ENCODE peak calls at places on chromosomes 5 and 9, in eight cellular contexts. L is foreskin fibroblast, E is WERI-Rb-1, T is lung, X is H7, Q is cardiac muscle cell, O is neural progenitor cell, C is astrocyte of the spinal cord. K is an unnamed sample.

GRCh38 chr5:38636626-38637025 is 80.2 kb upstream of the LIFR start:
- DNase-seq in Q (no peak), E (no peak), O (no peak), L (no peak), C (no peak), T (peak), X (no peak), K (no peak)

GRCh38 chr9:38316166-38316765 is 76.2 kb upstream of the ALDH1B1 start:
- DNase-seq in Q (no peak), T (no peak), X (no peak), C (no peak), E (no peak), L (no peak), O (no peak), K (no peak)

GRCh38 chr9:93897075-93897970 is 57.8 kb downstream of the BARX1 start:
- DNase-seq in O (no peak), Q (no peak), T (no peak), L (no peak), X (peak), C (no peak), E (no peak), K (no peak)

GRCh38 chr9:29150606-29151005 is 1577.3 kb upstream of the C9orf72 start:
- DNase-seq in Q (no peak), T (no peak), L (peak), C (peak), E (no peak), O (no peak), X (no peak), K (peak)

GRCh38 chr9:106648799-106649198 is 214.2 kb upstream of the ZNF462 start:
- DNase-seq in C (peak), O (no peak), L (peak), E (no peak), X (peak), T (no peak), Q (no peak), K (no peak)

GRCh38 chr9:106878943-106879916 is 16.3 kb downstream of the ZNF462 start:
- DNase-seq in O (peak), E (no peak), X (no peak), T (peak), C (peak), L (peak), Q (no peak), K (peak)

GRCh38 chr5:150492621-150493020 is 15.3 kb upstream of the NDST1 start:
- DNase-seq in C (no peak), E (peak), Q (no peak), L (peak), X (no peak), T (no peak), O (no peak), K (no peak)

GRCh38 chr9:94868462-94868861 is 142.0 kb downstream of the AOPEP start:
- DNase-seq in X (no peak), Q (no peak), L (no peak), O (no peak), C (peak), E (no peak), T (no peak), K (no peak)

GRCh38 chr5:77632526-77633268 is 5.8 kb downstream of the OTP start:
- DNase-seq in X (peak), E (no peak), O (peak), T (no peak), L (no peak), C (no peak), Q (no peak), K (no peak)

DNA sequence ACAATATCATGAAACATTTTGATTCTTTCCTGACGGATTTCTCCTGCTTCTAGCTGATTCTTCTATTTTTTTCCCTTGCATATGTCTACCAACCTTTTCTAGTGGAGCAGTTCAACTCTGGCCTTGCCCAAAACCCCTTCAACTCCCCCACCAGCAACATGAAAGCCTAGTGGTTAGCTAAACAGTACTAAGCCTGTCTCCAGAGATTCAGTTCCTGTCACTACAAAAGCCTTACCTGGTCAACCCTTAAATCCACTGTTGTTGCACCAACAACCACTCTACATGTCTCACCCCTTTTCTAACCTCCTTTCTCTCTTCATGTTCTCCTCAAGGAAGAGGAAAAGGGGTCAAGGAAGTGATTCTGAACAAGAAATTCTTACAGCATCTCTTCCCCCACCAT is 74.8 kb upstream of the PIK3R1 start:
- DNase-seq in O (no peak), C (no peak), X (no peak), L (no peak), Q (no peak), E (no peak), T (no peak), K (no peak)
- H3K4me3 ChIP-seq in O (no peak), C (no peak), X (no peak), L (no peak), Q (no peak), E (no peak), T (no peak), K (no peak)

DNA sequence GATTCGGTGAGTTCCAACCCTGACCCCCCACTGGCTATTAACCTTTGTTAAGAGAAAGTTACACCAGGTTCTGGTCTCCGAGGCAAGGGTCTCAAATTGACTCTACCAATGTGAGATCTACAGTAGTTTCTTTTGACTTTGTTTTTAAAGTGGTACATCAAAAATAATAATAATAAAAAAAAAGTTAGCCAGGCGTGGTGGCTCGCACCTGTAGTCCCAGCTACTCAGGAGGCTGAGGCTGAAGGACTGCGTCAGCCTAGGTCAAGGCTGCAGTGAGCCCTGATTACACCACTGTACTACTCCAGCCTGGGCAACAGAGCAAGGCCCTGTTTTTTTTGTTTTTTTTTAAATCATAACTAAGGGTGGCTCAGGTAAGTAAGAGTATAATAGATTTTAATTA is 1.0 kb upstream of the KLF9 start:
- DNase-seq in C (no peak), O (no peak), E (no peak), T (no peak), X (no peak), Q (no peak), L (no peak), K (no peak)
- H3K4me3 ChIP-seq in C (no peak), O (no peak), E (no peak), T (no peak), X (no peak), Q (no peak), L (no peak), K (peak)

DNA sequence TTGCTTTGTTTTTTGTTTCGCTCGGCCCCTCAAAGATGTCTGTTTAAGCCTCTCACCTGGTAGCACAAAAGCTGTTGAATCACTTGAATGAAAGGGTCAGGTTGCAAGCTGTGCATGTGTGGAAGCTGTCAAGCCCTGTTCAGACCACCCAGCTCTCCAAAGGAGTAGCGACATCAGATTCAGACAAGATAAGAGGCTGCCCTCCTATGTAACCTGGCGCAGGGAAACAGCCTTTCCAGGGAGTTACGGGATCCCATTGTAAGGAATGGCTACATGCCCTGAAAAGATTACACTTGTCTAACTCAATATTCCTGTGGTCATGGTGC is 2.9 kb downstream of the FREM1 start:
- DNase-seq in L (no peak), X (peak), T (no peak), C (no peak), E (no peak), Q (peak), O (peak), K (no peak)
- H3K4me3 ChIP-seq in L (no peak), X (no peak), T (no peak), C (no peak), E (no peak), Q (peak), O (no peak), K (no peak)

GRCh38 chr9:127907867-127908659 is 8.7 kb upstream of the ST6GALNAC6 start:
- DNase-seq in O (no peak), T (no peak), E (no peak), L (no peak), C (no peak), X (no peak), Q (no peak), K (no peak)

GRCh38 chr9:127903557-127904475 is 4.4 kb upstream of the ST6GALNAC6 start:
- DNase-seq in C (no peak), E (peak), X (peak), Q (peak), T (peak), L (peak), O (no peak), K (no peak)

GRCh38 chr9:127905788-127906191 is 6.4 kb upstream of the ST6GALNAC6 start:
- DNase-seq in X (peak), L (no peak), E (no peak), C (no peak), Q (no peak), T (no peak), O (no peak), K (no peak)

GRCh38 chr9:127904518-127904887 is 5.1 kb upstream of the ST6GALNAC6 start:
- DNase-seq in L (no peak), Q (peak), E (no peak), X (peak), C (no peak), O (no peak), T (no peak), K (no peak)

DNA sequence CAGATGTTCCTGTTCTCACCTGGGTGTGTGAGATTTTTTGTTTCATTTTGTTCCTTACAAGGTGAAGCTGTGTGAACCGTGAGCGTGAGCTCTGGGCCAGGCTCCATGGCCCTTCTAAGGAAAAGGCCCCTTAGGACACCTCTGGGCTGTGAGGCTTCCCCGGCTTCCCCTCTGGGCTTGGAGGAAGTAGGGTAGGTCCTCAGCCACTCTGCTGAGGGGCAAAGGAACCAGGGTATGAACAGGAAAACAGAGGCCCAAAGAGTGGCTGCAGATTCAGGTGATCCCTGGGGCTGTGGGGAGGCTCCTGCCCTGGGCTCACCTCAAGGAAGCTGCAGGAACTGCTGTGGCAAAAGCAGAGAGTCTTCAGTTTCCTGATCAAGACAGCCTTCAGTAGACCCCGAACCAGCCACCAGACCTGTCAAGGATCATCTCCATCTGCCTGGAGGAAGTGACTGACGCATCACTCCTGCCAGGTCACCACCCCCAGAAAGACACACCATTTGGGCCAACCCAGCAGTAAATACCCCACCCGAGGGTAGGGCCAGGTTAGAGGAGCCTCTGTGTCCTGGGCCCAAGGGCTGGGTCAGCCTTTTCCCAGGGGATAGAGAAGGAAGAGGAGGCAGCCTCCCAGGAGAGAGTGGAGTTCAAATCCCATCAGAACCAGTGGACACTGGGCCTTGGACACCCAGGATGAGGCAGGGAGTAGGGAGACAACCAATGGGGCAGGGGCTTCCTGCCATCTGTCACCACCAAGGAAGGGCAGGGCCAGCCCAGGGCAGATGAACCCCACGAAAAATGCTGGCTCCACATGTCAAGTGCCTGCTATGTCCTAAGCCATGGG is 5.7 kb upstream of the ST6GALNAC6 start:
- DNase-seq in E (no peak), O (no peak), L (no peak), T (no peak), Q (no peak), X (no peak), C (no peak), K (no peak)
- H3K4me3 ChIP-seq in E (no peak), O (no peak), L (no peak), T (no peak), Q (no peak), X (no peak), C (no peak), K (no peak)

GRCh38 chr5:122967625-122968024 is 68.9 kb downstream of the PPIC start:
- DNase-seq in E (no peak), Q (no peak), X (no peak), L (no peak), C (no peak), T (no peak), O (no peak), K (no peak)
- H3K4me3 ChIP-seq in E (no peak), Q (no peak), X (no peak), L (no peak), C (no peak), T (no peak), O (no peak), K (no peak)

DNA sequence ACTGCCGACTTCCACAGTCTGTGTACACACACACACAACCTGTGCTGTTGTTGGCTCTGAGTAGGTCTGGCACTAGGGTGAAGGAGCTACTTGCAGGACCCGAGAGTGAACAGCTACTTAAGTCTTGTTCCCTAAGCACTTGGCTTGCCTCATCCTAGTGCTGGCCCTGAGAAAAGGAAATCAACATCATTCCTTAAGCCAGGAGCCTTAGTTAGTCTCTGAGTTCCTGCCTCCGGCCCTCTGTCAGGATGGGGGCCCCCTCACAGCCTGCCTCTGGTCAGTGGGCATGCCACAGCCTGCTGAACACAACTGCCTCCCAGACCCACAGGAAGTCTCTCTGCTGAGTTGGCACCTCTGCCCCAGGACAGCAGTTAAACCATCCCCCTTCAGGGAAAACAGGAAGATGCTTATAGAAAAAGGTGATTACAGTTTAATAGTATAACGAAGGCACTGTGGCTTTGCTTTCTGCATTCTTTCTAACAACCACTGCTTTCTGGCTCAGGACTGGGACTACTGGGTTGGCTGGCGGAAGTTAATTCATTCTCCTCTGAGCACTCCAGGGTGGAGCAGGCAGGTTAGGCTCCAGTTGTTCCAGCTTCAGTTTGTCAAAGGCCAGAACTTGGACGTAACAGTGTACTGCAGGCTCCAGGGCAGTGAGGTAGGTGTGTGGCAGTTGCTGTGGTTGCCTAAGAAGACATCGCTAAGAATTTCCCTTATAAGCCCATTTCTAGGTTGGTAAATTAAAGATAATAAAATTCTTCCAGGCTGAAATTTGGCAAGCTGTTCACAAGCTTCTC is 2.8 kb downstream of the MAMDC2 start:
- DNase-seq in L (peak), C (no peak), X (no peak), E (no peak), Q (no peak), T (no peak), O (no peak), K (no peak)
- H3K4me3 ChIP-seq in L (no peak), C (no peak), X (no peak), E (no peak), Q (no peak), T (no peak), O (no peak), K (peak)

GRCh38 chr9:77960356-77961153 is 71.1 kb downstream of the GNAQ start:
- DNase-seq in L (no peak), Q (no peak), O (peak), T (no peak), X (no peak), C (no peak), E (no peak), K (no peak)

GRCh38 chr9:77957652-77958051 is 74.0 kb downstream of the GNAQ start:
- DNase-seq in E (no peak), C (no peak), Q (no peak), O (no peak), T (no peak), X (no peak), L (no peak), K (no peak)

GRCh38 chr9:77959803-77960202 is 71.8 kb downstream of the GNAQ start:
- DNase-seq in E (no peak), X (no peak), L (no peak), T (no peak), O (no peak), C (no peak), Q (no peak), K (no peak)

GRCh38 chr9:77964258-77964657 is 67.4 kb downstream of the GNAQ start:
- DNase-seq in O (no peak), C (no peak), T (no peak), X (no peak), Q (no peak), L (no peak), E (no peak), K (no peak)

DNA sequence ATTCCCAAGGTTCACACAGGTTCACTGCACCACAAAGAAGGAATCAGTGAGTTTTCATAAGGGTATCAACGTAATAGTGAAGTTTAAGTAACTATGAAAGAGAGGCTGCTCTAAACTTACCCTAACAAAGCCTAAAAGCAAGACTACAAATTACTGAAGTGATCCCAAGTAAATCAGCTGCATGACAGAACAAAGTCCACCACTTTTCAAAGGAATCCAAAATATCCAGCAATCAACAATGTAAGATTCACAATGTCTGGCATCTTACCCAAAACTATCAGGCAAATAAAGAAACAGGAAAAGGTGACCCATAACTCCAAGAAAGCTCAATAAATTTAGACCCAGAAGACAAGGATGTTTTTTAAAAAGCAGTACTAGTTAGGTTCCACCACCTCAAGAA is 70.1 kb downstream of the GNAQ start:
- DNase-seq in O (no peak), L (peak), E (no peak), C (no peak), X (no peak), T (no peak), Q (no peak), K (no peak)
- H3K4me3 ChIP-seq in O (no peak), L (no peak), E (no peak), C (no peak), X (no peak), T (no peak), Q (no peak), K (no peak)

GRCh38 chr5:113172231-113172826 is 195.7 kb downstream of the DCP2 start:
- DNase-seq in T (no peak), C (no peak), X (no peak), E (no peak), Q (no peak), O (no peak), L (no peak), K (no peak)
- H3K4me3 ChIP-seq in T (no peak), C (no peak), X (no peak), E (no peak), Q (no peak), O (no peak), L (no peak), K (no peak)

GRCh38 chr5:135473956-135474670 is 22.0 kb upstream of the TIFAB start:
- DNase-seq in X (no peak), C (no peak), L (no peak), Q (no peak), O (no peak), E (no peak), T (no peak), K (no peak)

GRCh38 chr5:135481387-135481786 is 29.2 kb upstream of the TIFAB start:
- DNase-seq in C (no peak), Q (no peak), E (no peak), X (no peak), L (no peak), T (no peak), O (no peak), K (no peak)

GRCh38 chr5:135478938-135479337 is 26.8 kb upstream of the TIFAB start:
- DNase-seq in Q (no peak), X (peak), C (no peak), O (peak), E (peak), T (no peak), L (no peak), K (no peak)

GRCh38 chr5:135476615-135477493 is 24.7 kb upstream of the TIFAB start:
- DNase-seq in L (no peak), C (no peak), Q (no peak), T (no peak), O (no peak), X (peak), E (no peak), K (no peak)

GRCh38 chr5:135477594-135477993 is 25.4 kb upstream of the TIFAB start:
- DNase-seq in L (no peak), X (peak), E (peak), T (no peak), O (peak), C (no peak), Q (no peak), K (no peak)
- H3K4me3 ChIP-seq in L (no peak), X (no peak), E (no peak), T (no peak), O (no peak), C (no peak), Q (no peak), K (no peak)

K was measured in skeletal muscle cell.